ENCODE peak calls at places on chromosome 12, in ten cellular contexts. One of them, this sample, is unnamed.

GRCh38 chr12:85823436-85824179 is 12.6 kb downstream of the RASSF9 start:
- DNase-seq in gastrocnemius medialis: no peak
- DNase-seq in uterus: no peak
- DNase-seq in HCT116: no peak
- DNase-seq in adrenal gland: no peak
- DNase-seq in GM12891: no peak
- DNase-seq in spleen: no peak
- DNase-seq in stomach: no peak
- DNase-seq in thyroid gland: no peak
- DNase-seq in A549: no peak
- DNase-seq in this sample: no peak

GRCh38 chr12:89950421-89950820 is 241.8 kb upstream of the ATP2B1 start:
- DNase-seq in gastrocnemius medialis: no peak
- DNase-seq in uterus: no peak
- DNase-seq in HCT116: no peak
- DNase-seq in adrenal gland: no peak
- DNase-seq in GM12891: no peak
- DNase-seq in spleen: no peak
- DNase-seq in stomach: no peak
- DNase-seq in thyroid gland: no peak
- DNase-seq in A549: no peak
- DNase-seq in this sample: no peak

GRCh38 chr12:54682674-54683073 is 34.5 kb upstream of the DCD start:
- DNase-seq in gastrocnemius medialis: no peak
- DNase-seq in uterus: no peak
- DNase-seq in HCT116: no peak
- DNase-seq in adrenal gland: no peak
- DNase-seq in GM12891: no peak
- DNase-seq in spleen: no peak
- DNase-seq in stomach: no peak
- DNase-seq in thyroid gland: no peak
- DNase-seq in A549: no peak
- DNase-seq in this sample: no peak

GRCh38 chr12:121534495-121535148 is 46.2 kb downstream of the KDM2B start:
- DNase-seq in gastrocnemius medialis: no peak
- DNase-seq in uterus: no peak
- DNase-seq in HCT116: no peak
- DNase-seq in adrenal gland: no peak
- DNase-seq in GM12891: no peak
- DNase-seq in spleen: no peak
- DNase-seq in stomach: no peak
- DNase-seq in thyroid gland: peak; percentile 44
- DNase-seq in A549: no peak
- DNase-seq in this sample: no peak

GRCh38 chr12:118645219-118645618 is 268.9 kb downstream of the SUDS3 start:
- DNase-seq in gastrocnemius medialis: no peak
- DNase-seq in uterus: no peak
- DNase-seq in HCT116: no peak
- DNase-seq in adrenal gland: no peak
- DNase-seq in GM12891: no peak
- DNase-seq in spleen: no peak
- DNase-seq in stomach: no peak
- DNase-seq in thyroid gland: peak; percentile 5
- DNase-seq in A549: peak; percentile 10
- DNase-seq in this sample: peak; percentile 19

GRCh38 chr12:31702047-31702446 is 26.8 kb downstream of the AMN1 start:
- DNase-seq in gastrocnemius medialis: no peak
- DNase-seq in uterus: no peak
- DNase-seq in HCT116: peak; percentile 15
- DNase-seq in adrenal gland: no peak
- DNase-seq in GM12891: no peak
- DNase-seq in spleen: no peak
- DNase-seq in stomach: no peak
- DNase-seq in thyroid gland: no peak
- DNase-seq in A549: peak; percentile 60
- DNase-seq in this sample: peak; percentile 5

GRCh38 chr12:131473721-131474709 is 236.9 kb upstream of the SFSWAP start:
- DNase-seq in gastrocnemius medialis: no peak
- DNase-seq in uterus: no peak
- DNase-seq in HCT116: no peak
- DNase-seq in adrenal gland: peak; percentile 41
- DNase-seq in GM12891: no peak
- DNase-seq in spleen: peak; percentile 39
- DNase-seq in stomach: peak; percentile 18
- DNase-seq in thyroid gland: no peak
- DNase-seq in A549: no peak
- DNase-seq in this sample: no peak

GRCh38 chr12:88503344-88503743 is 76.9 kb downstream of the KITLG start:
- DNase-seq in gastrocnemius medialis: no peak
- DNase-seq in uterus: no peak
- DNase-seq in HCT116: no peak
- DNase-seq in adrenal gland: no peak
- DNase-seq in GM12891: no peak
- DNase-seq in spleen: no peak
- DNase-seq in stomach: no peak
- DNase-seq in thyroid gland: no peak
- DNase-seq in A549: no peak
- DNase-seq in this sample: no peak

GRCh38 chr12:122090759-122091535 is 12.4 kb downstream of the MLXIP start:
- DNase-seq in gastrocnemius medialis: peak; percentile 76
- DNase-seq in uterus: peak; percentile 68
- DNase-seq in HCT116: no peak
- DNase-seq in adrenal gland: no peak
- DNase-seq in GM12891: no peak
- DNase-seq in spleen: no peak
- DNase-seq in stomach: no peak
- DNase-seq in thyroid gland: peak; percentile 65
- DNase-seq in A549: peak; percentile 86
- DNase-seq in this sample: peak; percentile 43

GRCh38 chr12:45613306-45613705 is 116.2 kb upstream of the ARID2 start:
- DNase-seq in gastrocnemius medialis: no peak
- DNase-seq in uterus: no peak
- DNase-seq in HCT116: no peak
- DNase-seq in adrenal gland: no peak
- DNase-seq in GM12891: no peak
- DNase-seq in spleen: no peak
- DNase-seq in stomach: no peak
- DNase-seq in thyroid gland: no peak
- DNase-seq in A549: no peak
- DNase-seq in this sample: no peak

GRCh38 chr12:45613855-45614254 is 115.7 kb upstream of the ARID2 start:
- DNase-seq in gastrocnemius medialis: no peak
- DNase-seq in uterus: no peak
- DNase-seq in HCT116: no peak
- DNase-seq in adrenal gland: no peak
- DNase-seq in GM12891: no peak
- DNase-seq in spleen: no peak
- DNase-seq in stomach: no peak
- DNase-seq in thyroid gland: no peak
- DNase-seq in A549: no peak
- DNase-seq in this sample: no peak

GRCh38 chr12:45612044-45612794 is 117.3 kb upstream of the ARID2 start:
- DNase-seq in gastrocnemius medialis: no peak
- DNase-seq in uterus: no peak
- DNase-seq in HCT116: no peak
- DNase-seq in adrenal gland: no peak
- DNase-seq in GM12891: no peak
- DNase-seq in spleen: no peak
- DNase-seq in stomach: no peak
- DNase-seq in thyroid gland: no peak
- DNase-seq in A549: no peak
- DNase-seq in this sample: no peak

GRCh38 chr12:45611495-45611894 is 118.0 kb upstream of the ARID2 start:
- DNase-seq in gastrocnemius medialis: no peak
- DNase-seq in uterus: no peak
- DNase-seq in HCT116: no peak
- DNase-seq in adrenal gland: no peak
- DNase-seq in GM12891: no peak
- DNase-seq in spleen: no peak
- DNase-seq in stomach: no peak
- DNase-seq in thyroid gland: no peak
- DNase-seq in A549: no peak
- DNase-seq in this sample: no peak

DNA sequence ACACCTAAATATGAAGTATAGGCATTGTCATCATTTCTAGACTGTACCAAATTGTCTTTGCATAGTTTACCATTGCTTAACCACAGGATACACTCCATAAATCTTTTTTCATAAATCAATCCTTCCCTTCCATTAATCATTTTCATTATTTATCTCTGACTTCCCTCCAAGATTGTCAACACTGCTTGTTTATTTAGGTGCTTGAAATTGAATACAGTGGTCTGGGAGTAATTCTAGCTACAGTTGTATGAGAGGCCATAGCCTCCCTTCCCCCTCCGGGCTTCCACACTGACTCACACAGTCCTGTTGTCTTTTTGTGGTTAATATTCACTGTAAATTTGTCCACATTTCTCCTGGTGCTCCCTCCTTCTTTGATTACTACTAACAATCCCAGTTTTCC is 114.2 kb upstream of the ARID2 start:
- DNase-seq in gastrocnemius medialis: no peak
- DNase-seq in uterus: no peak
- DNase-seq in HCT116: no peak
- DNase-seq in adrenal gland: no peak
- DNase-seq in GM12891: no peak
- DNase-seq in spleen: no peak
- DNase-seq in stomach: no peak
- DNase-seq in thyroid gland: no peak
- DNase-seq in A549: peak; percentile 47
- DNase-seq in this sample: no peak
- TF ChIP-seq POLR2A in gastrocnemius medialis: no peak
- TF ChIP-seq POLR2A in uterus: no peak
- TF ChIP-seq POLR2A in HCT116: no peak
- TF ChIP-seq POLR2A in adrenal gland: no peak
- TF ChIP-seq POLR2A in GM12891: no peak
- TF ChIP-seq POLR2A in spleen: no peak
- TF ChIP-seq POLR2A in stomach: no peak
- TF ChIP-seq POLR2A in thyroid gland: no peak
- TF ChIP-seq POLR2A in A549: no peak
- TF ChIP-seq POLR2A in this sample: no peak

GRCh38 chr12:39619316-39619659 is 315 bp downstream of the ABCD2 start:
- DNase-seq in gastrocnemius medialis: no peak
- DNase-seq in uterus: no peak
- DNase-seq in HCT116: no peak
- DNase-seq in adrenal gland: no peak
- DNase-seq in GM12891: no peak
- DNase-seq in spleen: peak; percentile 49
- DNase-seq in stomach: no peak
- DNase-seq in thyroid gland: no peak
- DNase-seq in A549: no peak
- DNase-seq in this sample: no peak
- TF ChIP-seq POLR2A in gastrocnemius medialis: no peak
- TF ChIP-seq POLR2A in uterus: no peak
- TF ChIP-seq POLR2A in HCT116: no peak
- TF ChIP-seq POLR2A in adrenal gland: no peak
- TF ChIP-seq POLR2A in GM12891: no peak
- TF ChIP-seq POLR2A in spleen: no peak
- TF ChIP-seq POLR2A in stomach: no peak
- TF ChIP-seq POLR2A in thyroid gland: no peak
- TF ChIP-seq POLR2A in A549: no peak
- TF ChIP-seq POLR2A in this sample: no peak

GRCh38 chr12:79420146-79420618 is 270.6 kb downstream of the PAWR start:
- DNase-seq in gastrocnemius medialis: no peak
- DNase-seq in uterus: no peak
- DNase-seq in HCT116: peak; percentile 45
- DNase-seq in adrenal gland: no peak
- DNase-seq in GM12891: no peak
- DNase-seq in spleen: no peak
- DNase-seq in stomach: no peak
- DNase-seq in thyroid gland: no peak
- DNase-seq in A549: peak; percentile 82
- DNase-seq in this sample: no peak
- TF ChIP-seq POLR2A in gastrocnemius medialis: no peak
- TF ChIP-seq POLR2A in uterus: no peak
- TF ChIP-seq POLR2A in HCT116: no peak
- TF ChIP-seq POLR2A in adrenal gland: no peak
- TF ChIP-seq POLR2A in GM12891: no peak
- TF ChIP-seq POLR2A in spleen: no peak
- TF ChIP-seq POLR2A in stomach: no peak
- TF ChIP-seq POLR2A in thyroid gland: no peak
- TF ChIP-seq POLR2A in A549: no peak
- TF ChIP-seq POLR2A in this sample: no peak

GRCh38 chr12:92143280-92143679 is 2.4 kb downstream of the BTG1 start:
- DNase-seq in gastrocnemius medialis: no peak
- DNase-seq in uterus: no peak
- DNase-seq in HCT116: no peak
- DNase-seq in adrenal gland: no peak
- DNase-seq in GM12891: no peak
- DNase-seq in spleen: no peak
- DNase-seq in stomach: no peak
- DNase-seq in thyroid gland: no peak
- DNase-seq in A549: no peak
- DNase-seq in this sample: peak; percentile 7
- TF ChIP-seq POLR2A in gastrocnemius medialis: no peak
- TF ChIP-seq POLR2A in uterus: no peak
- TF ChIP-seq POLR2A in HCT116: no peak
- TF ChIP-seq POLR2A in adrenal gland: no peak
- TF ChIP-seq POLR2A in GM12891: peak; percentile 64
- TF ChIP-seq POLR2A in spleen: no peak
- TF ChIP-seq POLR2A in stomach: no peak
- TF ChIP-seq POLR2A in thyroid gland: no peak
- TF ChIP-seq POLR2A in A549: no peak
- TF ChIP-seq POLR2A in this sample: no peak